ENCODE peak calls at places on chromosomes 2 and 18, in four cellular contexts. P, H, M and B are unnamed samples.

GRCh38 chr2:7180641-7181370 is 263.6 kb downstream of the RNF144A start:
- DNase-seq in M (no peak), P (no peak), H (no peak), B (no peak)

GRCh38 chr18:62778976-62779869 is 63.9 kb downstream of the PHLPP1 start:
- DNase-seq in M (no peak), H (no peak), P (no peak), B (no peak)

GRCh38 chr2:160515120-160515519 is 21.5 kb upstream of the RBMS1 start:
- DNase-seq in M (no peak), P (no peak), H (no peak), B (no peak)

GRCh38 chr18:10519999-10520935 is 5.6 kb upstream of the NAPG start:
- DNase-seq in P (peak; percentile 73), M (peak; percentile 87), H (peak; percentile 74), B (no peak)

GRCh38 chr2:71332413-71332866 is 858 bp downstream of the ZNF638 start:
- DNase-seq in H (no peak), P (no peak), M (no peak), B (no peak)

GRCh38 chr2:70753978-70754377 is 14.0 kb downstream of the ADD2 start:
- DNase-seq in H (no peak), P (no peak), M (no peak), B (no peak)

GRCh38 chr2:53793261-53793660 is 6.4 kb downstream of the ERLEC1 start:
- DNase-seq in P (no peak), M (no peak), H (no peak), B (no peak)

GRCh38 chr2:172968061-172968469 is 107.6 kb upstream of the MAP3K20 start:
- DNase-seq in M (peak; percentile 64), P (no peak), H (peak; percentile 18), B (no peak)

GRCh38 chr2:239724194-239724849 is 300.8 kb downstream of the NDUFA10 start:
- DNase-seq in M (peak; percentile 41), P (no peak), H (no peak), B (no peak)

GRCh38 chr2:195998070-195998469 is 70.6 kb downstream of the DNAH7 start:
- DNase-seq in H (no peak), M (no peak), P (no peak), B (no peak)

GRCh38 chr2:96530144-96530430 is 6.5 kb upstream of the ARID5A start:
- DNase-seq in P (no peak), H (no peak), M (peak; percentile 43), B (no peak)

GRCh38 chr18:76844144-76844543 is 21.8 kb downstream of the ZNF236 start:
- DNase-seq in P (no peak), M (no peak), H (no peak), B (no peak)

GRCh38 chr2:189302274-189302948 is 122.8 kb upstream of the COL5A2 start:
- DNase-seq in M (no peak), H (no peak), P (no peak), B (no peak)

GRCh38 chr2:60633615-60634014 is 80.2 kb upstream of the BCL11A start:
- DNase-seq in M (no peak), P (no peak), H (no peak), B (no peak)

GRCh38 chr2:20093263-20094141 is 42.1 kb upstream of the LAPTM4A start:
- DNase-seq in M (peak; percentile 75), P (peak; percentile 88), H (no peak), B (no peak)

GRCh38 chr2:235921508-235922260 is 246.5 kb downstream of the GBX2 start:
- DNase-seq in M (no peak), H (no peak), P (no peak), B (no peak)

GRCh38 chr18:46899274-46899948 is 17.9 kb downstream of the PIAS2 start:
- DNase-seq in M (no peak), H (no peak), P (no peak), B (no peak)

DNA sequence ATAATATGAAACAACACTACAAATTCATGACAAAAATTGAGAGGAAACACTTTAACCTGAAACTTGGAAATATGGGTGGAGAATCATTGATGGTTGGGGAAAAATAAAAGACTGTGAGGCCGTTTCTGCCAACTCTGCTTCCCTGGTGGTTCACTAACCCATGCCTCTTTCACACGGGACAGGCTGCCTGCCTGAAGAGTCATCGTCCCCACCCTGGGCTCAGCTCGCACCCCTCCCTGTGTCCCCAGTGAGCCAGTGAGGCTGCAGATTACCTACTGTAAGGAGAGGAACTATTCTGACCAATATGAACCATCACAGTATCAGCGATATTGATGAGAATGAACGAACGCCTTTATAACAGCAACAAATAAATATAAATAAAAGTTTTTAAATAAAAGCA is 357.8 kb upstream of the CDH20 start:
- DNase-seq in M (no peak), P (no peak), H (no peak), B (no peak)
- H3K4me1 ChIP-seq in M (no peaks in the 10 kb centered on the region), P (no peaks in the 10 kb centered on the region), H (no peaks in the 10 kb centered on the region), B (peaks cover 6% of the 10 kb centered on the region)

GRCh38 chr18:61616111-61616610 is 276.6 kb downstream of the RNF152 start:
- DNase-seq in H (no peak), M (no peak), P (no peak), B (no peak)

GRCh38 chr18:61608306-61608705 is 275.1 kb downstream of the CDH20 start:
- DNase-seq in M (no peak), P (no peak), H (no peak), B (no peak)

GRCh38 chr18:61606759-61607158 is 273.5 kb downstream of the CDH20 start:
- DNase-seq in M (peak; percentile 85), H (no peak), P (no peak), B (peak; percentile 89)

GRCh38 chr18:61609131-61609530 is 275.9 kb downstream of the CDH20 start:
- DNase-seq in M (no peak), H (no peak), P (no peak), B (no peak)

GRCh38 chr18:61612517-61612916 is 279.3 kb downstream of the CDH20 start:
- DNase-seq in P (no peak), M (no peak), H (no peak), B (no peak)
- TF ChIP-seq CTCF in P (peak; percentile 38), M (no peak), H (no peak), B (peak; percentile 33)

GRCh38 chr2:17646096-17646554 is 105.6 kb downstream of the VSNL1 start:
- DNase-seq in P (peak; percentile 64), H (peak; percentile 35), M (no peak), B (no peak)
- H3K4me3 ChIP-seq in P (no peak overlapping the region), H (no peak overlapping the region), M (no peak overlapping the region), B (no peak overlapping the region)

DNA sequence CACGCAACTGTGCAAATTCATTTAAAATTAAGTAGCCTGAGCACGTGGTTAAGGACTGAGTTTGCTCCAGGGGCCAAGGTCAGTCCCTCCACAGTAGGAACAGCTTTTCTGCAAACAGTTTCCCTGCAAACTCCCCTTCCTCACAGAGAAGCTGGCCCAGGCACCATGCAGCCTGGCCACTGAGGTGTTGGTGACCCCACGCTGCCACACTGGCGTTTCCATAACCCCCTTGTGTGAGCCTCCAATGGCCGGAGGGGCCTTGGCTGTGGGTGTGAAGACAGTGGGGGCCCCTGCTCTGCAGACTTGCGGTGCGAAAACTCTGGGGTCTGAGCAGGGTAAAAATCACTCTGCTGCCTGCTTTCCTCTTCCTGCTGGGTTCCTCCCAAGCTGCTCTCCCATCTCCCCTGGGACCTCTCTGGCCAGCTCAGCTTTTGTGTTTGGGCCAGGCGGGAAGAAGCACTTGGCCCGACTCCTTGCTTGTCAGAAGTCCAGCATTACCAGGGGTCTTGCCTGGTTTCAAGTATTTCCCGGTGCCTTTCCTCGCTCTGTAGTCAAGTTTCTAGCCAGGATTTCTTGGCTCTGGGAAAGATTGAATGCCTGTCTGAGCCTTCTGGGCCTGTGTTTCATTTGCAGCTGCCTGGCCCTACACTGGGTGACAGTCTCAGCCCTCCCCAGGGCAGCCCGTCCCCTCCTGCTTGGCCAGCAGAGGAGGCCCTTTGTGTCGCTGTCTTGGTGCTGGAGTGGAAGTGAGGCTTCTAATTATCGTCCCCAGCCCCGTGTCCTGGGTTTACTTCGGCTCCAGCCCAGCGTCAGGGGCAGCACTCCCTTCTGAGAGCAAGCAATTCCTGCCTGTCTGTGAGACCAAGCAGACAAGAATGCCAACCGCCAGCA is 131.4 kb upstream of the SLC1A4 start:
- DNase-seq in P (peak; percentile 47), H (no peak), M (peak; percentile 80), B (no peak)
- H3K4me1 ChIP-seq in P (peaks cover 9% of the 10 kb centered on the region), H (peaks cover 21% of the 10 kb centered on the region), M (peaks cover 52% of the 10 kb centered on the region), B (peaks cover 10% of the 10 kb centered on the region)

GRCh38 chr2:50746526-50746925 is 285.4 kb downstream of the NRXN1 start:
- DNase-seq in P (peak; percentile 12), M (no peak), H (no peak), B (no peak)
- TF ChIP-seq CTCF in P (peak; percentile 65), M (peak; percentile 16), H (no peak), B (peak; percentile 81)

DNA sequence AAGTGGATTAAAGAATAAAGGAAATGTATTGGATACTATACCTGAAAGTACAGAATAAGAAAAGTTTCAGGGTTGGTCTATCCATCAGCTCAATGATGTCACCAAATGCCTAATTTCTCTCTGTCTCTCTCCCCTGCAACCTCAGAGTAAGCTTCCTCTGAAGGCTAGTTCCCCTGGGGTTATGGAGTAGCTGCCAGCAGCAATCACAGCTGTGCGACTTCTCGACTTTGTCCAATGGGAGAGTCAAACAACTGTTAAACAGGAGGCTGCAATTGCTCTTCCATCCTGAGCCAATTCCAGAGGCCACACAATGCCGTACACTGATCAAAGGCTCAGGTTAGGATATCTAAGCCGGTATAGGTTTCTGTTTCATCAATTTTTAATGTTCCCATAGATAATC is 95.3 kb upstream of the FANCL start:
- DNase-seq in P (no peak), H (no peak), M (no peak), B (no peak)
- H3K4me3 ChIP-seq in P (no peak overlapping the region), H (no peak overlapping the region), M (no peak overlapping the region), B (no peak overlapping the region)

GRCh38 chr2:16622399-16622968 is 43.1 kb downstream of the CYRIA start:
- DNase-seq in M (no peak), P (no peak), H (no peak), B (no peak)

GRCh38 chr2:16621348-16621747 is 44.3 kb downstream of the CYRIA start:
- DNase-seq in H (no peak), P (no peak), M (no peak), B (no peak)

GRCh38 chr2:16620590-16620989 is 45.0 kb downstream of the CYRIA start:
- DNase-seq in M (no peak), H (no peak), P (no peak), B (no peak)

GRCh38 chr2:16617282-16618266 is 48.1 kb downstream of the CYRIA start:
- DNase-seq in H (no peak), P (peak; percentile 56), M (no peak), B (no peak)

GRCh38 chr2:16619576-16620245 is 45.9 kb downstream of the CYRIA start:
- DNase-seq in H (no peak), M (no peak), P (no peak), B (no peak)
- H3K4me1 ChIP-seq in H (no peaks in the 10 kb centered on the region), M (peaks cover 33% of the 10 kb centered on the region), P (no peaks in the 10 kb centered on the region), B (no peaks in the 10 kb centered on the region)

GRCh38 chr2:100842241-100842922 is 22.4 kb downstream of the NPAS2 start:
- DNase-seq in H (no peak), M (no peak), P (no peak), B (no peak)

GRCh38 chr2:100844514-100844913 is 24.6 kb downstream of the NPAS2 start:
- DNase-seq in M (no peak), H (no peak), P (no peak), B (no peak)

GRCh38 chr2:100846716-100847115 is 26.8 kb downstream of the NPAS2 start:
- DNase-seq in H (no peak), P (no peak), M (no peak), B (no peak)

GRCh38 chr2:100840519-100840918 is 20.6 kb downstream of the NPAS2 start:
- DNase-seq in P (no peak), M (no peak), H (no peak), B (no peak)

GRCh38 chr2:100845141-100845991 is 25.4 kb downstream of the NPAS2 start:
- DNase-seq in P (no peak), H (no peak), M (peak; percentile 82), B (no peak)
- TF ChIP-seq CTCF in P (no peak), H (no peak), M (no peak), B (no peak)

GRCh38 chr2:437180-437579 is 149.3 kb upstream of the ALKAL2 start:
- DNase-seq in P (no peak), M (no peak), H (no peak), B (no peak)
- H3K4me3 ChIP-seq in P (no peak overlapping the region), M (no peak overlapping the region), H (no peak overlapping the region), B (no peak overlapping the region)